ENCODE peak calls at places on chromosomes 11 and 22, in seven cellular contexts. One of them, this sample, is unnamed.

GRCh38 chr11:2377511-2378443 is 667 bp downstream of the CD81 start:
- DNase-seq in SJSA1: no peak
- DNase-seq in T-helper 22 cell: peak
- DNase-seq in ecto neural progenitor cell: peak
- DNase-seq in stimulated activated CD4-positive, alpha-beta T cell treated with anti-CD3 and anti-CD28 coated beads, Interleukin-12 subunit alpha, Interleukin-12 subunit beta, amount 100 ng/mL, for 24 hours: peak
- DNase-seq in stimulated activated CD8-positive, alpha-beta memory T cell treated with anti-CD3 and anti-CD28 coated beads, Interleukin-7, amount 100 ng/mL, for 1 hour: peak
- DNase-seq in activated CD8-positive, alpha-beta memory T cell treated with anti-CD3 and anti-CD28 coated beads, Interleukin-2, amount 50 U/mL, for 48 hours: peak
- DNase-seq in this sample: peak

GRCh38 chr11:134469627-134470026 is 57.6 kb upstream of the B3GAT1 start:
- DNase-seq in SJSA1: no peak
- DNase-seq in activated CD8-positive, alpha-beta memory T cell treated with anti-CD3 and anti-CD28 coated beads, Interleukin-2, amount 50 U/mL, for 48 hours: no peak
- DNase-seq in stimulated activated CD4-positive, alpha-beta T cell treated with anti-CD3 and anti-CD28 coated beads, Interleukin-12 subunit alpha, Interleukin-12 subunit beta, amount 100 ng/mL, for 24 hours: no peak
- DNase-seq in stimulated activated CD8-positive, alpha-beta memory T cell treated with anti-CD3 and anti-CD28 coated beads, Interleukin-7, amount 100 ng/mL, for 1 hour: no peak
- DNase-seq in ecto neural progenitor cell: no peak
- DNase-seq in T-helper 22 cell: no peak
- DNase-seq in this sample: no peak

GRCh38 chr22:41596776-41597634 is 7.4 kb upstream of the PMM1 start:
- DNase-seq in stimulated activated CD4-positive, alpha-beta T cell treated with anti-CD3 and anti-CD28 coated beads, Interleukin-12 subunit alpha, Interleukin-12 subunit beta, amount 100 ng/mL, for 24 hours: no peak
- DNase-seq in SJSA1: peak
- DNase-seq in activated CD8-positive, alpha-beta memory T cell treated with anti-CD3 and anti-CD28 coated beads, Interleukin-2, amount 50 U/mL, for 48 hours: peak
- DNase-seq in ecto neural progenitor cell: peak
- DNase-seq in T-helper 22 cell: no peak
- DNase-seq in stimulated activated CD8-positive, alpha-beta memory T cell treated with anti-CD3 and anti-CD28 coated beads, Interleukin-7, amount 100 ng/mL, for 1 hour: no peak
- DNase-seq in this sample: peak

GRCh38 chr11:71929491-71929890 is 645 bp downstream of the RNF121 start:
- DNase-seq in activated CD8-positive, alpha-beta memory T cell treated with anti-CD3 and anti-CD28 coated beads, Interleukin-2, amount 50 U/mL, for 48 hours: no peak
- DNase-seq in stimulated activated CD4-positive, alpha-beta T cell treated with anti-CD3 and anti-CD28 coated beads, Interleukin-12 subunit alpha, Interleukin-12 subunit beta, amount 100 ng/mL, for 24 hours: no peak
- DNase-seq in SJSA1: no peak
- DNase-seq in stimulated activated CD8-positive, alpha-beta memory T cell treated with anti-CD3 and anti-CD28 coated beads, Interleukin-7, amount 100 ng/mL, for 1 hour: no peak
- DNase-seq in T-helper 22 cell: no peak
- DNase-seq in ecto neural progenitor cell: no peak
- DNase-seq in this sample: no peak

GRCh38 chr11:35215945-35216344 is 77.0 kb downstream of the CD44 start:
- DNase-seq in stimulated activated CD8-positive, alpha-beta memory T cell treated with anti-CD3 and anti-CD28 coated beads, Interleukin-7, amount 100 ng/mL, for 1 hour: no peak
- DNase-seq in T-helper 22 cell: no peak
- DNase-seq in SJSA1: no peak
- DNase-seq in ecto neural progenitor cell: no peak
- DNase-seq in activated CD8-positive, alpha-beta memory T cell treated with anti-CD3 and anti-CD28 coated beads, Interleukin-2, amount 50 U/mL, for 48 hours: no peak
- DNase-seq in stimulated activated CD4-positive, alpha-beta T cell treated with anti-CD3 and anti-CD28 coated beads, Interleukin-12 subunit alpha, Interleukin-12 subunit beta, amount 100 ng/mL, for 24 hours: no peak
- DNase-seq in this sample: no peak

GRCh38 chr22:24153353-24153752 is 27.9 kb upstream of the SUSD2 start:
- DNase-seq in SJSA1: peak
- DNase-seq in T-helper 22 cell: peak
- DNase-seq in ecto neural progenitor cell: no peak
- DNase-seq in stimulated activated CD4-positive, alpha-beta T cell treated with anti-CD3 and anti-CD28 coated beads, Interleukin-12 subunit alpha, Interleukin-12 subunit beta, amount 100 ng/mL, for 24 hours: no peak
- DNase-seq in activated CD8-positive, alpha-beta memory T cell treated with anti-CD3 and anti-CD28 coated beads, Interleukin-2, amount 50 U/mL, for 48 hours: no peak
- DNase-seq in stimulated activated CD8-positive, alpha-beta memory T cell treated with anti-CD3 and anti-CD28 coated beads, Interleukin-7, amount 100 ng/mL, for 1 hour: no peak
- DNase-seq in this sample: no peak

GRCh38 chr11:103326070-103326794 is 217.0 kb downstream of the DYNC2H1 start:
- DNase-seq in T-helper 22 cell: no peak
- DNase-seq in SJSA1: no peak
- DNase-seq in stimulated activated CD8-positive, alpha-beta memory T cell treated with anti-CD3 and anti-CD28 coated beads, Interleukin-7, amount 100 ng/mL, for 1 hour: no peak
- DNase-seq in stimulated activated CD4-positive, alpha-beta T cell treated with anti-CD3 and anti-CD28 coated beads, Interleukin-12 subunit alpha, Interleukin-12 subunit beta, amount 100 ng/mL, for 24 hours: no peak
- DNase-seq in ecto neural progenitor cell: peak
- DNase-seq in activated CD8-positive, alpha-beta memory T cell treated with anti-CD3 and anti-CD28 coated beads, Interleukin-2, amount 50 U/mL, for 48 hours: peak
- DNase-seq in this sample: peak

GRCh38 chr11:75240381-75241035 is at the start of gene TPBGL:
- DNase-seq in SJSA1: no peak
- DNase-seq in T-helper 22 cell: no peak
- DNase-seq in activated CD8-positive, alpha-beta memory T cell treated with anti-CD3 and anti-CD28 coated beads, Interleukin-2, amount 50 U/mL, for 48 hours: peak
- DNase-seq in stimulated activated CD8-positive, alpha-beta memory T cell treated with anti-CD3 and anti-CD28 coated beads, Interleukin-7, amount 100 ng/mL, for 1 hour: no peak
- DNase-seq in ecto neural progenitor cell: peak
- DNase-seq in stimulated activated CD4-positive, alpha-beta T cell treated with anti-CD3 and anti-CD28 coated beads, Interleukin-12 subunit alpha, Interleukin-12 subunit beta, amount 100 ng/mL, for 24 hours: peak
- DNase-seq in this sample: no peak

GRCh38 chr11:18374956-18375355 is 19.4 kb upstream of the LDHA start:
- DNase-seq in T-helper 22 cell: no peak
- DNase-seq in activated CD8-positive, alpha-beta memory T cell treated with anti-CD3 and anti-CD28 coated beads, Interleukin-2, amount 50 U/mL, for 48 hours: no peak
- DNase-seq in stimulated activated CD4-positive, alpha-beta T cell treated with anti-CD3 and anti-CD28 coated beads, Interleukin-12 subunit alpha, Interleukin-12 subunit beta, amount 100 ng/mL, for 24 hours: no peak
- DNase-seq in stimulated activated CD8-positive, alpha-beta memory T cell treated with anti-CD3 and anti-CD28 coated beads, Interleukin-7, amount 100 ng/mL, for 1 hour: no peak
- DNase-seq in ecto neural progenitor cell: no peak
- DNase-seq in SJSA1: no peak
- DNase-seq in this sample: no peak

GRCh38 chr11:64297722-64298358 is 2.3 kb upstream of the CATSPERZ start:
- DNase-seq in stimulated activated CD8-positive, alpha-beta memory T cell treated with anti-CD3 and anti-CD28 coated beads, Interleukin-7, amount 100 ng/mL, for 1 hour: no peak
- DNase-seq in T-helper 22 cell: no peak
- DNase-seq in stimulated activated CD4-positive, alpha-beta T cell treated with anti-CD3 and anti-CD28 coated beads, Interleukin-12 subunit alpha, Interleukin-12 subunit beta, amount 100 ng/mL, for 24 hours: no peak
- DNase-seq in SJSA1: no peak
- DNase-seq in activated CD8-positive, alpha-beta memory T cell treated with anti-CD3 and anti-CD28 coated beads, Interleukin-2, amount 50 U/mL, for 48 hours: no peak
- DNase-seq in ecto neural progenitor cell: no peak
- DNase-seq in this sample: no peak

GRCh38 chr22:46071451-46072029 is 78.8 kb upstream of the PPARA start:
- DNase-seq in ecto neural progenitor cell: no peak
- DNase-seq in stimulated activated CD8-positive, alpha-beta memory T cell treated with anti-CD3 and anti-CD28 coated beads, Interleukin-7, amount 100 ng/mL, for 1 hour: no peak
- DNase-seq in T-helper 22 cell: peak
- DNase-seq in stimulated activated CD4-positive, alpha-beta T cell treated with anti-CD3 and anti-CD28 coated beads, Interleukin-12 subunit alpha, Interleukin-12 subunit beta, amount 100 ng/mL, for 24 hours: peak
- DNase-seq in activated CD8-positive, alpha-beta memory T cell treated with anti-CD3 and anti-CD28 coated beads, Interleukin-2, amount 50 U/mL, for 48 hours: peak
- DNase-seq in SJSA1: peak
- DNase-seq in this sample: peak

GRCh38 chr22:28742562-28742962 is 723 bp downstream of the HSCB start:
- DNase-seq in SJSA1: no peak
- DNase-seq in ecto neural progenitor cell: peak
- DNase-seq in activated CD8-positive, alpha-beta memory T cell treated with anti-CD3 and anti-CD28 coated beads, Interleukin-2, amount 50 U/mL, for 48 hours: no peak
- DNase-seq in stimulated activated CD8-positive, alpha-beta memory T cell treated with anti-CD3 and anti-CD28 coated beads, Interleukin-7, amount 100 ng/mL, for 1 hour: no peak
- DNase-seq in T-helper 22 cell: no peak
- DNase-seq in stimulated activated CD4-positive, alpha-beta T cell treated with anti-CD3 and anti-CD28 coated beads, Interleukin-12 subunit alpha, Interleukin-12 subunit beta, amount 100 ng/mL, for 24 hours: no peak
- DNase-seq in this sample: no peak

GRCh38 chr11:78259777-78260470 is 71.2 kb downstream of the USP35 start:
- DNase-seq in stimulated activated CD8-positive, alpha-beta memory T cell treated with anti-CD3 and anti-CD28 coated beads, Interleukin-7, amount 100 ng/mL, for 1 hour: no peak
- DNase-seq in SJSA1: no peak
- DNase-seq in stimulated activated CD4-positive, alpha-beta T cell treated with anti-CD3 and anti-CD28 coated beads, Interleukin-12 subunit alpha, Interleukin-12 subunit beta, amount 100 ng/mL, for 24 hours: no peak
- DNase-seq in T-helper 22 cell: no peak
- DNase-seq in activated CD8-positive, alpha-beta memory T cell treated with anti-CD3 and anti-CD28 coated beads, Interleukin-2, amount 50 U/mL, for 48 hours: no peak
- DNase-seq in ecto neural progenitor cell: no peak
- DNase-seq in this sample: no peak

GRCh38 chr11:100777118-100777517 is 90.0 kb downstream of the ARHGAP42 start:
- DNase-seq in stimulated activated CD4-positive, alpha-beta T cell treated with anti-CD3 and anti-CD28 coated beads, Interleukin-12 subunit alpha, Interleukin-12 subunit beta, amount 100 ng/mL, for 24 hours: no peak
- DNase-seq in ecto neural progenitor cell: no peak
- DNase-seq in activated CD8-positive, alpha-beta memory T cell treated with anti-CD3 and anti-CD28 coated beads, Interleukin-2, amount 50 U/mL, for 48 hours: no peak
- DNase-seq in SJSA1: no peak
- DNase-seq in stimulated activated CD8-positive, alpha-beta memory T cell treated with anti-CD3 and anti-CD28 coated beads, Interleukin-7, amount 100 ng/mL, for 1 hour: no peak
- DNase-seq in T-helper 22 cell: no peak
- DNase-seq in this sample: no peak